ENCODE peak calls at places on chromosomes 7 and 10, in six cellular contexts. F, N, Z, J, K and W are unnamed samples.
A peak's percentile ranks its signal among the peaks of the same experiment; 100 is the strongest.

GRCh38 chr7:128876586-128876977 is 13.9 kb downstream of the ATP6V1F start:
- DNase-seq in F (no peak), N (no peak), Z (no peak), J (no peak), K (no peak), W (no peak)

GRCh38 chr7:2043316-2044039 is 189.3 kb downstream of the MAD1L1 start:
- DNase-seq in F (peak; percentile 31), N (no peak), Z (no peak), J (no peak), K (no peak), W (no peak)

GRCh38 chr10:132938472-132939329 is 3.7 kb downstream of the CFAP46 start:
- DNase-seq in F (peak; percentile 76), N (no peak), Z (no peak), J (peak; percentile 36), K (no peak), W (peak; percentile 44)

GRCh38 chr7:28348631-28349030 is 63.7 kb upstream of the CREB5 start:
- DNase-seq in F (no peak), N (no peak), Z (no peak), J (no peak), K (no peak), W (no peak)

GRCh38 chr7:112272921-112273561 is 66.5 kb downstream of the ZNF277 start:
- DNase-seq in F (no peak), N (no peak), Z (no peak), J (peak; percentile 3), K (peak; percentile 33), W (peak; percentile 18)

GRCh38 chr7:155581954-155582353 is 35.6 kb upstream of the CNPY1 start:
- DNase-seq in F (no peak), N (no peak), Z (no peak), J (no peak), K (no peak), W (no peak)

GRCh38 chr10:79248341-79248931 is 98.8 kb upstream of the PPIF start:
- DNase-seq in F (no peak), N (no peak), Z (peak; percentile 94), J (peak; percentile 80), K (peak; percentile 60), W (peak; percentile 36)

GRCh38 chr10:37478381-37478780 is 353.0 kb downstream of the ANKRD30A start:
- DNase-seq in F (no peak), N (no peak), Z (no peak), J (no peak), K (no peak), W (no peak)

GRCh38 chr10:49081532-49082275 is 33.6 kb downstream of the VSTM4 start:
- DNase-seq in F (peak; percentile 53), N (no peak), Z (peak; percentile 51), J (no peak), K (no peak), W (no peak)

GRCh38 chr10:47354162-47354561 is 6.0 kb downstream of the RBP3 start:
- DNase-seq in F (no peak), N (no peak), Z (peak; percentile 11), J (peak; percentile 19), K (no peak), W (no peak)
- TF ChIP-seq CTCF in F (no peak), N (peak; percentile 23), Z (peak; percentile 39), J (peak; percentile 36), K (no peak), W (no peak)

GRCh38 chr7:149716007-149716931 is 57.1 kb downstream of the ZNF467 start:
- DNase-seq in F (no peak), N (peak; percentile 93), Z (peak; percentile 7), J (no peak), K (no peak), W (no peak)
- TF ChIP-seq CTCF in F (no peak), N (no peak), Z (no peak), J (no peak), K (no peak), W (no peak)

DNA sequence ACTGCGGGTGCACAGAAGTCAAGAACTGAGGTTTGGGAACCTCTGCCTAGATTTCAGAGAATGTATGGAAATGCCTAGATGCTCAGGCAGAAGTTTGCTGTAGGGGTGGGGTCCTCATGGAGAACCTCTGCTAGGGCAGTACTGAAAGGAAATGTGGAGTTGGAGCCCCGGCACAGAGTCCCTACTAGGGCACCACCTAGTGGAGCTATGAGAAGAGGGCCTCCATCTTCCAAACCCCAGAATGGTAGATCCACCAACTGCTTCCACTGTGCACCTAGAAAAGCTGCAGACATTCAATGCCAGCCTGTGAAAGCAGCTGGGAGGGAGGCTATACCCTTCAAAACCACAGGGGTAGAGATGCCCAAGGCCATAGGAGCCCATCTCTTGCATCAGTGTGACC is 1336.0 kb upstream of the CELF2 start:
- DNase-seq in F (no peak), N (no peak), Z (no peak), J (no peak), K (peak; percentile 9), W (peak; percentile 2)
- TF ChIP-seq CTCF in F (no peak), N (no peak), Z (no peak), J (no peak), K (peak; percentile 28), W (no peak)

GRCh38 chr7:82740246-82740848 is 296.8 kb upstream of the CACNA2D1 start:
- DNase-seq in F (peak; percentile 78), N (peak; percentile 69), Z (peak; percentile 66), J (peak; percentile 55), K (peak; percentile 45), W (peak; percentile 53)
- TF ChIP-seq CTCF in F (peak; percentile 90), N (peak; percentile 86), Z (peak; percentile 85), J (peak; percentile 80), K (peak; percentile 46), W (peak; percentile 43)